ENCODE peak calls at places on chromosome 13, in five cellular contexts. D is upper lobe of left lung, C is ascending aorta, O is AG09309, H is fibroblast of mammary gland. B is an unnamed sample.

GRCh38 chr13:90445179-90445578 is 902.3 kb upstream of the MIR17HG start:
- DNase-seq in D (no peak), C (no peak), O (peak), H (peak), B (no peak)

GRCh38 chr13:30116379-30116778 is 191.0 kb downstream of the KATNAL1 start:
- DNase-seq in D (no peak), C (no peak), O (no peak), H (no peak), B (no peak)

GRCh38 chr13:49113526-49114286 is 106.4 kb upstream of the MLNR start:
- DNase-seq in D (no peak), C (no peak), O (peak), H (peak), B (no peak)

GRCh38 chr13:59546178-59546577 is 617.5 kb downstream of the DIAPH3 start:
- DNase-seq in D (no peak), C (no peak), O (no peak), H (no peak), B (no peak)

GRCh38 chr13:99313941-99314340 is 6.7 kb upstream of the GPR183 start:
- DNase-seq in D (no peak), C (no peak), O (no peak), H (no peak), B (no peak)

GRCh38 chr13:101170306-101170705 is 246.0 kb downstream of the NALCN start:
- DNase-seq in D (no peak), C (no peak), O (no peak), H (no peak), B (no peak)

GRCh38 chr13:29435125-29435911 is 160.2 kb downstream of the SLC7A1 start:
- DNase-seq in D (no peak), C (no peak), O (peak), H (peak), B (no peak)

GRCh38 chr13:30191491-30192100 is 115.8 kb downstream of the KATNAL1 start:
- DNase-seq in D (no peak), C (no peak), O (no peak), H (peak), B (no peak)

GRCh38 chr13:33624740-33625139 is 193.2 kb upstream of the RFC3 start:
- DNase-seq in D (no peak), C (no peak), O (no peak), H (no peak), B (no peak)

GRCh38 chr13:66623129-66623528 is 607.0 kb downstream of the PCDH9 start:
- DNase-seq in D (no peak), C (no peak), O (no peak), H (no peak), B (no peak)

GRCh38 chr13:68745517-68745916 is 1362.1 kb upstream of the ATXN8OS start:
- DNase-seq in D (no peak), C (no peak), O (no peak), H (no peak), B (no peak)

GRCh38 chr13:76735641-76736040 is 150.6 kb downstream of the KCTD12 start:
- DNase-seq in D (no peak), C (no peak), O (no peak), H (no peak), B (no peak)

GRCh38 chr13:59337070-59337469 is 826.7 kb downstream of the DIAPH3 start:
- DNase-seq in D (no peak), C (no peak), O (no peak), H (no peak), B (no peak)

GRCh38 chr13:99417151-99417820 is 84.0 kb upstream of the TM9SF2 start:
- DNase-seq in D (no peak), C (no peak), O (no peak), H (no peak), B (no peak)

GRCh38 chr13:26589754-26590153 is 32.3 kb downstream of the WASF3 start:
- DNase-seq in D (no peak), C (no peak), O (no peak), H (peak), B (no peak)

GRCh38 chr13:74966814-74967213 is 515.2 kb downstream of the TBC1D4 start:
- DNase-seq in D (no peak), C (no peak), O (no peak), H (peak), B (peak)

GRCh38 chr13:38697628-38698333 is 10.9 kb downstream of the FREM2 start:
- DNase-seq in D (no peak), C (no peak), O (no peak), H (peak), B (peak)

GRCh38 chr13:44936246-44936645 is 53.0 kb downstream of the NUFIP1 start:
- DNase-seq in D (no peak), C (no peak), O (no peak), H (no peak), B (no peak)

GRCh38 chr13:26422036-26422435 is 135.4 kb upstream of the WASF3 start:
- DNase-seq in D (no peak), C (no peak), O (no peak), H (no peak), B (no peak)

GRCh38 chr13:76890036-76890435 is 3.8 kb upstream of the KCTD12 start:
- DNase-seq in D (no peak), C (no peak), O (no peak), H (peak), B (no peak)

GRCh38 chr13:40438999-40439797 is 227.2 kb downstream of the FOXO1 start:
- DNase-seq in D (no peak), C (no peak), O (no peak), H (peak), B (no peak)

GRCh38 chr13:78404961-78405360 is 198.4 kb downstream of the POU4F1 start:
- DNase-seq in D (no peak), C (no peak), O (no peak), H (no peak), B (no peak)

GRCh38 chr13:21014666-21015170 is 46.7 kb downstream of the LATS2 start:
- DNase-seq in D (no peak), C (no peak), O (peak), H (peak), B (no peak)

GRCh38 chr13:44128522-44128921 is 245.1 kb upstream of the SERP2 start:
- DNase-seq in D (no peak), C (no peak), O (no peak), H (peak), B (no peak)

GRCh38 chr13:41821195-41821594 is 139.7 kb downstream of the VWA8 start:
- DNase-seq in D (no peak), C (no peak), O (no peak), H (no peak), B (no peak)

GRCh38 chr13:112968380-112968909 is 569 bp upstream of the MCF2L start:
- DNase-seq in D (peak), C (no peak), O (no peak), H (no peak), B (no peak)

GRCh38 chr13:49643003-49643651 is 14.8 kb downstream of the ARL11 start:
- DNase-seq in D (no peak), C (no peak), O (no peak), H (no peak), B (no peak)

GRCh38 chr13:96403241-96403640 is 313.3 kb downstream of the HS6ST3 start:
- DNase-seq in D (no peak), C (no peak), O (no peak), H (no peak), B (no peak)

GRCh38 chr13:23497186-23497585 is 63.7 kb upstream of the SACS start:
- DNase-seq in D (no peak), C (no peak), O (no peak), H (no peak), B (no peak)

DNA sequence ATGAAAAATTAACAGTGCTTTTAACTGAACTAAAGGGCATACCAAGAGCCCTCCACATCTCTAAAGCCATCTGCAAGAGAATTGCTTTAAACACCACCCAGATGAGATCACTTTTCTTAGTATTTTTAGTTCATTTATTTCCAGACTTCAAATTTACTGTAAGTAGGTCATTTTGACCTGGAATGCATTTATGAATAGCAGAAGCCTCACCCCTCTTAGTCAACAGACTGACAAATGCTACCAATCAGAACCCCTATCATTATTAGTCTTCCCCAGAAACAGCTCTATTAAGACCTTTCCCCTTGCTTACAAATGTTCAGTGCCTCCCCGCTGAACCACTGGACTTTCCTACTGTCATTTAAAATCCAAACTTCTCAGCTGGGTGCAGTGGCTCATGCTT is 27.3 kb downstream of the RUBCNL start:
- DNase-seq in D (no peak), C (no peak), O (peak), H (peak), B (no peak)
- TF ChIP-seq CTCF in D (no peak), C (no peak), O (no peak), H (no peak), B (no peak)

GRCh38 chr13:85806553-85807175 is 7.4 kb upstream of the SLITRK6 start:
- DNase-seq in D (no peak), C (no peak), O (no peak), H (peak), B (no peak)
- TF ChIP-seq CTCF in D (peak), C (no peak), O (peak), H (peak), B (peak)

GRCh38 chr13:50914848-50915247 is 5.3 kb downstream of the RNASEH2B start:
- DNase-seq in D (no peak), C (no peak), O (no peak), H (peak), B (no peak)

GRCh38 chr13:50917572-50917971 is 8.0 kb downstream of the RNASEH2B start:
- DNase-seq in D (no peak), C (no peak), O (no peak), H (no peak), B (no peak)

GRCh38 chr13:50914301-50914700 is 4.7 kb downstream of the RNASEH2B start:
- DNase-seq in D (no peak), C (no peak), O (no peak), H (peak), B (no peak)

GRCh38 chr13:50916701-50917184 is 7.2 kb downstream of the RNASEH2B start:
- DNase-seq in D (no peak), C (no peak), O (no peak), H (no peak), B (no peak)

DNA sequence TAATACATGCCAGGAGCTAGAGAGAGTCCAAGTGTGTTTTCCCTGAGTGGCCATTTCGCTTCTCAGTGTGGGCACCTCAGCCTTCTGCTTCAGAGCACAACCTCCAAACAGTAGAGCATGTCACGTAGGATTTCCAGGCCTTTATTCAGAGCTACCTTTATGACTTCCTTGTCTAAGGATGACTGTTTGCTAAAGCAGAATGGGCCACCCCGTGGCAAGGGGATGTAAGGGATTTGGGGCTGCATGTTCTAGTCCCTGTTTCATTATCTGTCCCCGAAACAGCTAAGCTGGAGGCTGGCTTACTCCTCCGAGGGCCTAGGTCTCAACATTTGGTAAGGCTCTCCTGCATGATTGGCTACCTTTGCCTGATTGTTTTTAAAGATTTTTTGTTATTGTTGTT is 6.0 kb downstream of the RNASEH2B start:
- DNase-seq in D (no peak), C (no peak), O (no peak), H (no peak), B (no peak)
- TF ChIP-seq CTCF in D (no peak), C (no peak), O (no peak), H (no peak), B (no peak)

GRCh38 chr13:51818276-51818675 is 14.3 kb upstream of the DHRS12 start:
- DNase-seq in D (no peak), C (no peak), O (no peak), H (no peak), B (no peak)
- TF ChIP-seq CTCF in D (no peak), C (no peak), O (no peak), H (no peak), B (no peak)

DNA sequence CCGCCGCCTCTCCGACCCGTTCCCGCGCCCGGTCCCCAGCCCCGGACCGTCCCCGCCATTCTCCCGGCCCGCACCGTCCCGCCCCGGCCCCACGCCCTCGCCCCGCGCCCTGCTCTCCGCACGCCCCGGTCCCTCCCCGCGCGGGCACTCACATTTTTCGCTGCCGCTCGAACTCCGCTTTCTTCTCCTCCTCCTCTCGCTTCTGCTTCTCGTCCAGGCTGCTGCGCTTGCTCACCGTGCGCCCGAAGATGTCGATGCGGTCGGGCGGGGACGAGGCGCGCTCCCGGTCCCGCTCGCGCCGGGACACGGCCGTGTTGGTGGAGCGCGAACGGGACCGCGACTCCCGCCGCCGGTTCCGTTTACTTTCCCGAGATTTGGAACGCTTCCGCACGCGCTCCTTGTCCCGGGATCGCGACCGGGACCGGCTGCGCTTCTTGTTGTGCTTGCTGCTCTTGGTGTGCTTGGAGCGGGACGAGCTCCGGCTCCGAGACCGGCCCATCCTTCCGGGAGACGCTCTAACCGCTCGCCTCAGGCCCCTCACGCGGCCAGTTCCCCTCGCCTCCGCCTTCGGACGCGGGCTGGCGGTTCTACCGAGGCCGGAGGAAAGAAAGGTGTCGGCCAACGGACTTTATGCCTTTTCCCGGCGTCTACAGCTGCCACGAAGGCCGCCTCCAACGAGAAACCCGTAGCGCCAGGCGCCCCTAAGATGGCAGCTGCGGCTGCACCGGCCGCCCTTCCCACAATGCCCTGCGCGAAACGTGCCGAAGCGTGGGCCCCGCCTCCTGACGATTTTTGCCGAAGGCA is at the start of gene ARGLU1:
- DNase-seq in D (peak), C (peak), O (no peak), H (no peak), B (peak)
- TF ChIP-seq CTCF in D (no peak), C (no peak), O (no peak), H (no peak), B (no peak)

GRCh38 chr13:93304134-93304533 is 77.5 kb downstream of the GPC6 start:
- DNase-seq in D (no peak), C (no peak), O (no peak), H (no peak), B (no peak)

GRCh38 chr13:93307651-93308050 is 81.0 kb downstream of the GPC6 start:
- DNase-seq in D (no peak), C (no peak), O (no peak), H (peak), B (no peak)

GRCh38 chr13:93305886-93306285 is 79.3 kb downstream of the GPC6 start:
- DNase-seq in D (no peak), C (no peak), O (no peak), H (peak), B (no peak)

GRCh38 chr13:93307166-93307565 is 80.6 kb downstream of the GPC6 start:
- DNase-seq in D (no peak), C (no peak), O (no peak), H (peak), B (no peak)

GRCh38 chr13:93304868-93305613 is 78.4 kb downstream of the GPC6 start:
- DNase-seq in D (no peak), C (no peak), O (no peak), H (no peak), B (no peak)
- TF ChIP-seq CTCF in D (no peak), C (no peak), O (no peak), H (no peak), B (no peak)

GRCh38 chr13:110107568-110108347 is 199.2 kb downstream of the COL4A1 start:
- DNase-seq in D (no peak), C (no peak), O (no peak), H (no peak), B (peak)
- TF ChIP-seq CTCF in D (no peak), C (no peak), O (no peak), H (peak), B (peak)